ENCODE peak calls at places on chromosomes 2 and 18, in four cellular contexts. X, F, J and I are unnamed samples.
A peak's percentile ranks its signal among the peaks of the same experiment; 100 is the strongest.

GRCh38 chr2:37367984-37368383 is 23.6 kb downstream of the QPCT start:
- DNase-seq in X (no peak), F (no peak), J (no peak), I (no peak)

GRCh38 chr2:55048514-55048924 is 1.7 kb downstream of the RTN4 start:
- DNase-seq in X (no peak), F (no peak), J (peak; percentile 18), I (no peak)

GRCh38 chr2:230924470-230925341 is at the start of gene GPR55:
- DNase-seq in X (peak; percentile 82), F (peak; percentile 32), J (no peak), I (peak; percentile 74)

GRCh38 chr2:175180701-175181103 is 808 bp downstream of the ATP5MC3 start:
- DNase-seq in X (no peak), F (peak; percentile 66), J (peak; percentile 51), I (peak; percentile 51)

GRCh38 chr18:28984731-28985130 is 807.8 kb upstream of the CDH2 start:
- DNase-seq in X (no peak), F (no peak), J (no peak), I (no peak)

GRCh38 chr2:40032650-40033319 is 253.7 kb upstream of the THUMPD2 start:
- DNase-seq in X (no peak), F (no peak), J (no peak), I (no peak)

GRCh38 chr2:15901808-15902130 is 38.6 kb upstream of the MYCN start:
- DNase-seq in X (no peak), F (no peak), J (no peak), I (no peak)

GRCh38 chr2:215452725-215453124 is 16.9 kb upstream of the FN1 start:
- DNase-seq in X (no peak), F (no peak), J (no peak), I (no peak)

GRCh38 chr2:235935071-235935470 is 233.1 kb downstream of the GBX2 start:
- DNase-seq in X (peak; percentile 42), F (no peak), J (no peak), I (no peak)

GRCh38 chr2:235935773-235936172 is 232.4 kb downstream of the GBX2 start:
- DNase-seq in X (peak; percentile 74), F (no peak), J (no peak), I (no peak)

GRCh38 chr2:235937526-235937925 is 230.7 kb downstream of the GBX2 start:
- DNase-seq in X (peak; percentile 53), F (no peak), J (no peak), I (no peak)

GRCh38 chr2:235937092-235937491 is 231.1 kb downstream of the GBX2 start:
- DNase-seq in X (peak; percentile 49), F (no peak), J (no peak), I (no peak)

GRCh38 chr2:235936493-235936892 is 231.7 kb downstream of the GBX2 start:
- DNase-seq in X (no peak), F (no peak), J (no peak), I (no peak)
- TF ChIP-seq CTCF in X (no peak), F (peak; percentile 7), J (peak; percentile 45), I (no peak)

GRCh38 chr2:5391361-5391760 is 300.8 kb upstream of the SOX11 start:
- DNase-seq in X (no peak), F (no peak), J (no peak), I (no peak)

GRCh38 chr2:5387421-5387820 is 304.8 kb upstream of the SOX11 start:
- DNase-seq in X (no peak), F (no peak), J (no peak), I (no peak)

GRCh38 chr2:5389740-5390139 is 302.4 kb upstream of the SOX11 start:
- DNase-seq in X (no peak), F (no peak), J (no peak), I (no peak)

DNA sequence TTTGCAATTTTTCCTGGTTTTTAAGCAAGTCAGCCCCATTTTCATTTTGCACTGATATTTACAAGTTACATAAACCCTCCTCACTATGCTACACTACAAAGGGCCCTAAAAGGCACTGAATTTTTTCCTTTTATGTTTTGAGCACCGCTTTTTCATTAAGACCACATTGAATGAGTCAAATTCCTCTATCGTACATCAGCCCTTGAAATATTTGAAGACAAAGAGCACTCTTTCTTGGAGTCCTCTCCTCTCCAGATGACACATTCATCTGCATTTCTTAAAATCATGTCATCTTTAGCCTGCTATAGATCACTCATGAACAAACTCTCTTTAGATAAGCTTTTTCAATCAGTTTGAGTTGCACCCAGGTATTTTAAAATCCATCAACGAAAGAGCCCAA is 306.6 kb upstream of the SOX11 start:
- DNase-seq in X (no peak), F (no peak), J (no peak), I (no peak)
- TF ChIP-seq CTCF in X (no peak), F (no peak), J (no peak), I (no peak)

DNA sequence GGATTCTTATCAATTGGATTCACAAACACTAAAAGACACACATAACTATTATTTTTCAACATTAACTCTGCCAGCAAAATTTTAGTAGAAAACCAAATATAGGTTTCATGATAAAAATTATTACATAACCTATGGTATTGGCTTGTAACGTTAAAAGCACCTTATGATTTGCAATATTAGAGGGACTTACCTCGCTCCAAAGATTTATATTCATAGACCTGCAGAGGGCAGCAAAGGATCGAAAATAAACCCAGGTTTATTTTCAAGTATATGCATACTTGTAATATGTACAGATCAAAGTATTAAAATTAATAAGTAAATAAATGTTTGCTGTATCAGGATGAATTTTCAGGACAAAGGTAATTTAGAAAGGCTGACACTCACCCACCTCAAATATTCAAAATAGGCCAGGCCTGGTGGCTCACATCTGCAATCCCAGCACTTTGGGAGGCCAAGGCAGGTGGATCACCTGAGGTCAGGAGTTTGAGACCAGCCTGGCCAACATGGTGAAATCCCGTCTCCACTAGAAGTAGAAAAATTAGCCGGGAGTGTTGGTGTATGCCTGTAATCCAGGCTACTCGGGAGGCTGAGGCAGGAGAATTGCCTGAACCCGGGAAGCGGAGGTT is 45.3 kb downstream of the LRPPRC start:
- DNase-seq in X (no peak), F (no peak), J (peak; percentile 11), I (peak; percentile 17)
- TF ChIP-seq CTCF in X (no peak), F (peak; percentile 41), J (peak; percentile 32), I (peak; percentile 5)

DNA sequence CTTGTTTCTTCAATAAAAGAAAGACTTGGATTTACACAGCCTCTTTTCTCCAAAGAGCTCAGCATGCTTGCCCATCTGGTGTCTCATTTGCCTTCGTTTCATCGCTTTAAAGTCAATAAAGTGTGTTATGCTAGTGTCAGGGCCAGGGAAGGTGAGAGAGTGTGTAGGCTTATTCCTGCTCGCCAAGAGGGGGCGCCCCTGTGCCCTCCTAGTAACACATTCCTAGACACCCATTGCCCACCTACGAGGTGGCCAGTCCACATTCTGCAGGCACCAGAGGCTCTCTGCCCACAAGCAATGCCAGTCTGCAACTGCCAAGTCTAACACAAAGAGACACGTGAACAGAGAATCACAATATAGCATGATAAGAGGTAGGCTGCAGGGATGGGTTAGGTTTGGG is 39.4 kb upstream of the DAPL1 start:
- DNase-seq in X (no peak), F (no peak), J (no peak), I (no peak)
- TF ChIP-seq CTCF in X (no peak), F (no peak), J (peak; percentile 37), I (no peak)

GRCh38 chr18:75317723-75318122 is 107.1 kb downstream of the TSHZ1 start:
- DNase-seq in X (no peak), F (no peak), J (no peak), I (peak; percentile 22)

GRCh38 chr18:75314606-75315005 is 104.0 kb downstream of the TSHZ1 start:
- DNase-seq in X (no peak), F (peak; percentile 59), J (no peak), I (no peak)

GRCh38 chr18:75316826-75317225 is 106.2 kb downstream of the TSHZ1 start:
- DNase-seq in X (no peak), F (no peak), J (no peak), I (no peak)

GRCh38 chr18:75317300-75317699 is 106.7 kb downstream of the TSHZ1 start:
- DNase-seq in X (no peak), F (no peak), J (no peak), I (no peak)

GRCh38 chr18:75314117-75314516 is 103.5 kb downstream of the TSHZ1 start:
- DNase-seq in X (no peak), F (no peak), J (no peak), I (no peak)
- TF ChIP-seq CTCF in X (no peak), F (no peak), J (no peak), I (no peak)

DNA sequence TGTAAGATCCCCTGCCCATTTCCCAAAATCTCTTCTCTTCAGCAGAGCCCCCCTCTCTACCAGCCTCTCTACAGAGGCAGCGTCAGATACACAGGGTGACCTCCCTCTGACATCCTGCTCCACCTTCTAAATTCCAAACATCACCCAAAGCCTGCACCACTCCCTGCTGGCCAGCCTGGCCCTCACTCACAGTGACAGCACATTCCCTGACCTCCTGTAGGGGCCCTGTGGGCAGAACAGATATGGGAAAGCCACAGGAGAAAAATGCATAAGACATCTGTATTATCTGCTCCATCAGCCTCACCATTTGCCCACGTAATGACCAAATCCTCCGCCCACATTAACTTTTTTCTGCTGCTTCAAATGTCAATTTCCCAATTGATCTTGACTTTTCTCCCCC is 40.6 kb downstream of the TRABD2A start:
- DNase-seq in X (no peak), F (no peak), J (no peak), I (no peak)
- TF ChIP-seq CTCF in X (no peak), F (no peak), J (no peak), I (no peak)

DNA sequence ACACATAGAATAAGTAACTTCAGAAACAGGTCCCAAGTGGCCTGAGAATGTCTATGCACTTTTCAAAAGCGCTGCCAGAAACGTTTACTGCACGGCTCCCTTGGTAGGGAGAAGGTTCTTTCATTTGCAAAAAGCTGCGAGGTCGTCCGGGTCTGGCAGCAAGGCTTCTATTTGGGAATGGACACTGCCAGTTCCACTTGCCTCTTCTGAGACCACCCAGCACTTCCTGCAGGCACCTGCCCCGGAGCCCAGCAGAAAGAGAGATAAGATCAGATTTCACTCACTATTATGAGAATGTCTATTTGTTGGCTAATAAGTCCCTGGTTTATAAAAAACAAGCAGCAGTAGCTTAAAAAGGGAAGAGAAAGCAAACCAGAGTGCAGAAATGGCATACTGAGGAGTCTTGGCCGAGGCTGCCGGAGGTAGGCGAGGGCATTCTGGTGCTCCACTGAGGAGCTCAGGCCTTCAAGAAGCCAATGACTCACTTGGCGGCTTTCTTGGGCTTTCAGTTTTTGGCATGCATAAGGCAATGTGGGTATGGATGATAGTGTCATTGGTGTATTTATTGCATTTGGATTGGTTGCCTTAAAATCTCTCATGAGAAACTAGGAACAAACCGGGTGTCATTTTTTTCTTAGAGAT is 119.4 kb upstream of the ARL5A start:
- DNase-seq in X (no peak), F (no peak), J (no peak), I (no peak)
- TF ChIP-seq CTCF in X (no peak), F (no peak), J (no peak), I (no peak)